ENCODE peak calls at places on chromosome 14, in eight cellular contexts. One of them, this sample, is unnamed.

GRCh38 chr14:33754264-33754663 is 196.6 kb downstream of the EGLN3 start:
- DNase-seq in LoVo: no peak
- DNase-seq in HEK293T: no peak
- DNase-seq in sciatic nerve: no peak
- DNase-seq in MM.1S: no peak
- DNase-seq in IMR-90: no peak
- DNase-seq in small intestine: no peak
- DNase-seq in stimulated activated CD4-positive, alpha-beta T cell treated with anti-CD3 and anti-CD28 coated beads, Interleukin-1b, Interleukin-23, amount 100 ng/mL, for 1 hour: no peak
- DNase-seq in this sample: no peak

GRCh38 chr14:93965968-93966474 is 10.3 kb downstream of the ASB2 start:
- DNase-seq in LoVo: no peak
- DNase-seq in HEK293T: no peak
- DNase-seq in sciatic nerve: no peak
- DNase-seq in MM.1S: no peak
- DNase-seq in IMR-90: no peak
- DNase-seq in small intestine: no peak
- DNase-seq in stimulated activated CD4-positive, alpha-beta T cell treated with anti-CD3 and anti-CD28 coated beads, Interleukin-1b, Interleukin-23, amount 100 ng/mL, for 1 hour: no peak
- DNase-seq in this sample: no peak

GRCh38 chr14:76595266-76595665 is 166.0 kb upstream of the VASH1 start:
- DNase-seq in LoVo: no peak
- DNase-seq in HEK293T: no peak
- DNase-seq in sciatic nerve: no peak
- DNase-seq in MM.1S: no peak
- DNase-seq in IMR-90: no peak
- DNase-seq in small intestine: no peak
- DNase-seq in stimulated activated CD4-positive, alpha-beta T cell treated with anti-CD3 and anti-CD28 coated beads, Interleukin-1b, Interleukin-23, amount 100 ng/mL, for 1 hour: no peak
- DNase-seq in this sample: no peak

GRCh38 chr14:33682746-33683145 is 268.1 kb downstream of the EGLN3 start:
- DNase-seq in LoVo: no peak
- DNase-seq in HEK293T: no peak
- DNase-seq in sciatic nerve: peak
- DNase-seq in MM.1S: no peak
- DNase-seq in IMR-90: peak
- DNase-seq in small intestine: no peak
- DNase-seq in stimulated activated CD4-positive, alpha-beta T cell treated with anti-CD3 and anti-CD28 coated beads, Interleukin-1b, Interleukin-23, amount 100 ng/mL, for 1 hour: no peak
- DNase-seq in this sample: no peak

GRCh38 chr14:103886304-103887169 is 39.2 kb upstream of the PPP1R13B start:
- DNase-seq in LoVo: no peak
- DNase-seq in HEK293T: no peak
- DNase-seq in sciatic nerve: no peak
- DNase-seq in MM.1S: no peak
- DNase-seq in IMR-90: no peak
- DNase-seq in small intestine: no peak
- DNase-seq in stimulated activated CD4-positive, alpha-beta T cell treated with anti-CD3 and anti-CD28 coated beads, Interleukin-1b, Interleukin-23, amount 100 ng/mL, for 1 hour: no peak
- DNase-seq in this sample: no peak

GRCh38 chr14:103730490-103731035 is 15.0 kb downstream of the ZFYVE21 start:
- DNase-seq in LoVo: no peak
- DNase-seq in HEK293T: no peak
- DNase-seq in sciatic nerve: no peak
- DNase-seq in MM.1S: no peak
- DNase-seq in IMR-90: no peak
- DNase-seq in small intestine: no peak
- DNase-seq in stimulated activated CD4-positive, alpha-beta T cell treated with anti-CD3 and anti-CD28 coated beads, Interleukin-1b, Interleukin-23, amount 100 ng/mL, for 1 hour: no peak
- DNase-seq in this sample: no peak

GRCh38 chr14:101018561-101019290 is 115.2 kb upstream of the RTL1 start:
- DNase-seq in LoVo: no peak
- DNase-seq in HEK293T: no peak
- DNase-seq in sciatic nerve: peak
- DNase-seq in MM.1S: no peak
- DNase-seq in IMR-90: no peak
- DNase-seq in small intestine: no peak
- DNase-seq in stimulated activated CD4-positive, alpha-beta T cell treated with anti-CD3 and anti-CD28 coated beads, Interleukin-1b, Interleukin-23, amount 100 ng/mL, for 1 hour: no peak
- DNase-seq in this sample: no peak

GRCh38 chr14:92472860-92473259 is 40.7 kb upstream of the RIN3 start:
- DNase-seq in LoVo: peak
- DNase-seq in HEK293T: no peak
- DNase-seq in sciatic nerve: no peak
- DNase-seq in MM.1S: no peak
- DNase-seq in IMR-90: no peak
- DNase-seq in small intestine: no peak
- DNase-seq in stimulated activated CD4-positive, alpha-beta T cell treated with anti-CD3 and anti-CD28 coated beads, Interleukin-1b, Interleukin-23, amount 100 ng/mL, for 1 hour: no peak
- DNase-seq in this sample: no peak

GRCh38 chr14:101844752-101845151 is 83.2 kb downstream of the PPP2R5C start:
- DNase-seq in LoVo: no peak
- DNase-seq in HEK293T: no peak
- DNase-seq in sciatic nerve: no peak
- DNase-seq in MM.1S: no peak
- DNase-seq in IMR-90: no peak
- DNase-seq in small intestine: no peak
- DNase-seq in stimulated activated CD4-positive, alpha-beta T cell treated with anti-CD3 and anti-CD28 coated beads, Interleukin-1b, Interleukin-23, amount 100 ng/mL, for 1 hour: no peak
- DNase-seq in this sample: no peak

GRCh38 chr14:66974397-66975025 is 214.7 kb upstream of the GARIN2 start:
- DNase-seq in LoVo: no peak
- DNase-seq in HEK293T: no peak
- DNase-seq in sciatic nerve: no peak
- DNase-seq in MM.1S: no peak
- DNase-seq in IMR-90: peak
- DNase-seq in small intestine: no peak
- DNase-seq in stimulated activated CD4-positive, alpha-beta T cell treated with anti-CD3 and anti-CD28 coated beads, Interleukin-1b, Interleukin-23, amount 100 ng/mL, for 1 hour: no peak
- DNase-seq in this sample: no peak

GRCh38 chr14:66572836-66573235 is 64.9 kb downstream of the GPHN start:
- DNase-seq in LoVo: no peak
- DNase-seq in HEK293T: no peak
- DNase-seq in sciatic nerve: no peak
- DNase-seq in MM.1S: no peak
- DNase-seq in IMR-90: no peak
- DNase-seq in small intestine: no peak
- DNase-seq in stimulated activated CD4-positive, alpha-beta T cell treated with anti-CD3 and anti-CD28 coated beads, Interleukin-1b, Interleukin-23, amount 100 ng/mL, for 1 hour: no peak
- DNase-seq in this sample: no peak

GRCh38 chr14:75630695-75631452 is 29.8 kb downstream of the ERG28 start:
- DNase-seq in LoVo: no peak
- DNase-seq in HEK293T: no peak
- DNase-seq in sciatic nerve: no peak
- DNase-seq in MM.1S: no peak
- DNase-seq in IMR-90: no peak
- DNase-seq in small intestine: no peak
- DNase-seq in stimulated activated CD4-positive, alpha-beta T cell treated with anti-CD3 and anti-CD28 coated beads, Interleukin-1b, Interleukin-23, amount 100 ng/mL, for 1 hour: no peak
- DNase-seq in this sample: no peak

GRCh38 chr14:67618617-67619063 is 1.1 kb upstream of the ARG2 start:
- DNase-seq in LoVo: peak
- DNase-seq in HEK293T: peak
- DNase-seq in sciatic nerve: no peak
- DNase-seq in MM.1S: peak
- DNase-seq in IMR-90: peak
- DNase-seq in small intestine: peak
- DNase-seq in stimulated activated CD4-positive, alpha-beta T cell treated with anti-CD3 and anti-CD28 coated beads, Interleukin-1b, Interleukin-23, amount 100 ng/mL, for 1 hour: no peak
- DNase-seq in this sample: no peak

GRCh38 chr14:92914087-92914656 is 8.8 kb upstream of the CHGA start:
- DNase-seq in LoVo: peak
- DNase-seq in HEK293T: no peak
- DNase-seq in sciatic nerve: no peak
- DNase-seq in MM.1S: peak
- DNase-seq in IMR-90: peak
- DNase-seq in small intestine: no peak
- DNase-seq in stimulated activated CD4-positive, alpha-beta T cell treated with anti-CD3 and anti-CD28 coated beads, Interleukin-1b, Interleukin-23, amount 100 ng/mL, for 1 hour: no peak
- DNase-seq in this sample: no peak

GRCh38 chr14:64209428-64210165 is 84.6 kb downstream of the ESR2 start:
- DNase-seq in LoVo: no peak
- DNase-seq in HEK293T: no peak
- DNase-seq in sciatic nerve: no peak
- DNase-seq in MM.1S: no peak
- DNase-seq in IMR-90: peak
- DNase-seq in small intestine: no peak
- DNase-seq in stimulated activated CD4-positive, alpha-beta T cell treated with anti-CD3 and anti-CD28 coated beads, Interleukin-1b, Interleukin-23, amount 100 ng/mL, for 1 hour: no peak
- DNase-seq in this sample: no peak

GRCh38 chr14:32121948-32122347 is 44.8 kb downstream of the ARHGAP5 start:
- DNase-seq in LoVo: no peak
- DNase-seq in HEK293T: no peak
- DNase-seq in sciatic nerve: no peak
- DNase-seq in MM.1S: no peak
- DNase-seq in IMR-90: peak
- DNase-seq in small intestine: no peak
- DNase-seq in stimulated activated CD4-positive, alpha-beta T cell treated with anti-CD3 and anti-CD28 coated beads, Interleukin-1b, Interleukin-23, amount 100 ng/mL, for 1 hour: no peak
- DNase-seq in this sample: no peak

GRCh38 chr14:95818581-95818980 is 58.1 kb upstream of the TUNAR start:
- DNase-seq in LoVo: no peak
- DNase-seq in HEK293T: no peak
- DNase-seq in sciatic nerve: no peak
- DNase-seq in MM.1S: no peak
- DNase-seq in IMR-90: no peak
- DNase-seq in small intestine: no peak
- DNase-seq in stimulated activated CD4-positive, alpha-beta T cell treated with anti-CD3 and anti-CD28 coated beads, Interleukin-1b, Interleukin-23, amount 100 ng/mL, for 1 hour: no peak
- DNase-seq in this sample: no peak

GRCh38 chr14:58637040-58637390 is 747 bp upstream of the DACT1 start:
- DNase-seq in LoVo: no peak
- DNase-seq in HEK293T: no peak
- DNase-seq in sciatic nerve: peak
- DNase-seq in MM.1S: no peak
- DNase-seq in IMR-90: peak
- DNase-seq in small intestine: peak
- DNase-seq in stimulated activated CD4-positive, alpha-beta T cell treated with anti-CD3 and anti-CD28 coated beads, Interleukin-1b, Interleukin-23, amount 100 ng/mL, for 1 hour: no peak
- DNase-seq in this sample: peak

GRCh38 chr14:72583316-72584272 is 310.3 kb downstream of the DPF3 start:
- DNase-seq in LoVo: no peak
- DNase-seq in HEK293T: no peak
- DNase-seq in sciatic nerve: no peak
- DNase-seq in MM.1S: no peak
- DNase-seq in IMR-90: peak
- DNase-seq in small intestine: no peak
- DNase-seq in stimulated activated CD4-positive, alpha-beta T cell treated with anti-CD3 and anti-CD28 coated beads, Interleukin-1b, Interleukin-23, amount 100 ng/mL, for 1 hour: no peak
- DNase-seq in this sample: no peak

GRCh38 chr14:93969082-93969828 is 7.1 kb downstream of the ASB2 start:
- DNase-seq in LoVo: no peak
- DNase-seq in HEK293T: no peak
- DNase-seq in sciatic nerve: no peak
- DNase-seq in MM.1S: no peak
- DNase-seq in IMR-90: no peak
- DNase-seq in small intestine: no peak
- DNase-seq in stimulated activated CD4-positive, alpha-beta T cell treated with anti-CD3 and anti-CD28 coated beads, Interleukin-1b, Interleukin-23, amount 100 ng/mL, for 1 hour: no peak
- DNase-seq in this sample: no peak

GRCh38 chr14:44531648-44532047 is 24.6 kb upstream of the FSCB start:
- DNase-seq in LoVo: no peak
- DNase-seq in HEK293T: no peak
- DNase-seq in sciatic nerve: no peak
- DNase-seq in MM.1S: no peak
- DNase-seq in IMR-90: no peak
- DNase-seq in small intestine: no peak
- DNase-seq in stimulated activated CD4-positive, alpha-beta T cell treated with anti-CD3 and anti-CD28 coated beads, Interleukin-1b, Interleukin-23, amount 100 ng/mL, for 1 hour: no peak
- DNase-seq in this sample: no peak

GRCh38 chr14:29039171-29039570 is 272.6 kb downstream of the FOXG1 start:
- DNase-seq in LoVo: no peak
- DNase-seq in HEK293T: no peak
- DNase-seq in sciatic nerve: no peak
- DNase-seq in MM.1S: no peak
- DNase-seq in IMR-90: peak
- DNase-seq in small intestine: no peak
- DNase-seq in stimulated activated CD4-positive, alpha-beta T cell treated with anti-CD3 and anti-CD28 coated beads, Interleukin-1b, Interleukin-23, amount 100 ng/mL, for 1 hour: no peak
- DNase-seq in this sample: no peak

GRCh38 chr14:93041830-93042229 is 73.9 kb downstream of the ITPK1 start:
- DNase-seq in LoVo: no peak
- DNase-seq in HEK293T: no peak
- DNase-seq in sciatic nerve: no peak
- DNase-seq in MM.1S: no peak
- DNase-seq in IMR-90: no peak
- DNase-seq in small intestine: no peak
- DNase-seq in stimulated activated CD4-positive, alpha-beta T cell treated with anti-CD3 and anti-CD28 coated beads, Interleukin-1b, Interleukin-23, amount 100 ng/mL, for 1 hour: no peak
- DNase-seq in this sample: no peak

GRCh38 chr14:54000341-54000811 is 43.8 kb upstream of the BMP4 start:
- DNase-seq in LoVo: peak
- DNase-seq in HEK293T: no peak
- DNase-seq in sciatic nerve: no peak
- DNase-seq in MM.1S: no peak
- DNase-seq in IMR-90: peak
- DNase-seq in small intestine: no peak
- DNase-seq in stimulated activated CD4-positive, alpha-beta T cell treated with anti-CD3 and anti-CD28 coated beads, Interleukin-1b, Interleukin-23, amount 100 ng/mL, for 1 hour: no peak
- DNase-seq in this sample: no peak

GRCh38 chr14:91311284-91311662 is 66.8 kb upstream of the GPR68 start:
- DNase-seq in LoVo: peak
- DNase-seq in HEK293T: no peak
- DNase-seq in sciatic nerve: no peak
- DNase-seq in MM.1S: no peak
- DNase-seq in IMR-90: no peak
- DNase-seq in small intestine: peak
- DNase-seq in stimulated activated CD4-positive, alpha-beta T cell treated with anti-CD3 and anti-CD28 coated beads, Interleukin-1b, Interleukin-23, amount 100 ng/mL, for 1 hour: peak
- DNase-seq in this sample: no peak

GRCh38 chr14:89504602-89505320 is 87.7 kb upstream of the FOXN3 start:
- DNase-seq in LoVo: no peak
- DNase-seq in HEK293T: no peak
- DNase-seq in sciatic nerve: no peak
- DNase-seq in MM.1S: no peak
- DNase-seq in IMR-90: peak
- DNase-seq in small intestine: no peak
- DNase-seq in stimulated activated CD4-positive, alpha-beta T cell treated with anti-CD3 and anti-CD28 coated beads, Interleukin-1b, Interleukin-23, amount 100 ng/mL, for 1 hour: no peak
- DNase-seq in this sample: no peak

GRCh38 chr14:104536942-104537612 is 42.5 kb upstream of the C14orf180 start:
- DNase-seq in LoVo: peak
- DNase-seq in HEK293T: no peak
- DNase-seq in sciatic nerve: no peak
- DNase-seq in MM.1S: no peak
- DNase-seq in IMR-90: peak
- DNase-seq in small intestine: no peak
- DNase-seq in stimulated activated CD4-positive, alpha-beta T cell treated with anti-CD3 and anti-CD28 coated beads, Interleukin-1b, Interleukin-23, amount 100 ng/mL, for 1 hour: no peak
- DNase-seq in this sample: no peak

GRCh38 chr14:83071888-83072501 is 1538.3 kb upstream of the SEL1L start:
- DNase-seq in LoVo: peak
- DNase-seq in HEK293T: no peak
- DNase-seq in sciatic nerve: no peak
- DNase-seq in MM.1S: peak
- DNase-seq in IMR-90: peak
- DNase-seq in small intestine: peak
- DNase-seq in stimulated activated CD4-positive, alpha-beta T cell treated with anti-CD3 and anti-CD28 coated beads, Interleukin-1b, Interleukin-23, amount 100 ng/mL, for 1 hour: no peak
- DNase-seq in this sample: no peak

GRCh38 chr14:30621954-30622830 is at the start of gene SCFD1:
- DNase-seq in LoVo: peak
- DNase-seq in HEK293T: peak
- DNase-seq in sciatic nerve: peak
- DNase-seq in MM.1S: peak
- DNase-seq in IMR-90: peak
- DNase-seq in small intestine: peak
- DNase-seq in stimulated activated CD4-positive, alpha-beta T cell treated with anti-CD3 and anti-CD28 coated beads, Interleukin-1b, Interleukin-23, amount 100 ng/mL, for 1 hour: peak
- DNase-seq in this sample: peak

GRCh38 chr14:58705066-58705465 is 67.3 kb downstream of the DACT1 start:
- DNase-seq in LoVo: no peak
- DNase-seq in HEK293T: no peak
- DNase-seq in sciatic nerve: peak
- DNase-seq in MM.1S: no peak
- DNase-seq in IMR-90: no peak
- DNase-seq in small intestine: no peak
- DNase-seq in stimulated activated CD4-positive, alpha-beta T cell treated with anti-CD3 and anti-CD28 coated beads, Interleukin-1b, Interleukin-23, amount 100 ng/mL, for 1 hour: no peak
- DNase-seq in this sample: no peak

GRCh38 chr14:55915464-55915863 is 202.7 kb upstream of the PELI2 start:
- DNase-seq in LoVo: no peak
- DNase-seq in HEK293T: no peak
- DNase-seq in sciatic nerve: no peak
- DNase-seq in MM.1S: no peak
- DNase-seq in IMR-90: no peak
- DNase-seq in small intestine: no peak
- DNase-seq in stimulated activated CD4-positive, alpha-beta T cell treated with anti-CD3 and anti-CD28 coated beads, Interleukin-1b, Interleukin-23, amount 100 ng/mL, for 1 hour: no peak
- DNase-seq in this sample: no peak

GRCh38 chr14:60646202-60646886 is 2.9 kb downstream of the SIX1 start:
- DNase-seq in LoVo: no peak
- DNase-seq in HEK293T: no peak
- DNase-seq in sciatic nerve: no peak
- DNase-seq in MM.1S: no peak
- DNase-seq in IMR-90: no peak
- DNase-seq in small intestine: no peak
- DNase-seq in stimulated activated CD4-positive, alpha-beta T cell treated with anti-CD3 and anti-CD28 coated beads, Interleukin-1b, Interleukin-23, amount 100 ng/mL, for 1 hour: no peak
- DNase-seq in this sample: no peak

GRCh38 chr14:22915886-22916521 is 2.9 kb downstream of the RBM23 start:
- DNase-seq in LoVo: no peak
- DNase-seq in HEK293T: no peak
- DNase-seq in sciatic nerve: no peak
- DNase-seq in MM.1S: no peak
- DNase-seq in IMR-90: no peak
- DNase-seq in small intestine: no peak
- DNase-seq in stimulated activated CD4-positive, alpha-beta T cell treated with anti-CD3 and anti-CD28 coated beads, Interleukin-1b, Interleukin-23, amount 100 ng/mL, for 1 hour: no peak
- DNase-seq in this sample: no peak

GRCh38 chr14:65958664-65959562 is 527.3 kb upstream of the CCDC196 start:
- DNase-seq in LoVo: peak
- DNase-seq in HEK293T: peak
- DNase-seq in sciatic nerve: no peak
- DNase-seq in MM.1S: peak
- DNase-seq in IMR-90: peak
- DNase-seq in small intestine: peak
- DNase-seq in stimulated activated CD4-positive, alpha-beta T cell treated with anti-CD3 and anti-CD28 coated beads, Interleukin-1b, Interleukin-23, amount 100 ng/mL, for 1 hour: no peak
- DNase-seq in this sample: no peak